ENCODE peak calls at places on chromosomes 12 and 14, in five cellular contexts. One of them, this sample, is unnamed.

GRCh38 chr14:54976316-54976715 is 50.6 kb downstream of the WDHD1 start:
- DNase-seq in activated CD4-positive, CD25-positive, alpha-beta regulatory T cell: no peak
- DNase-seq in fibroblast of the conjunctiva: peak; percentile 26
- DNase-seq in left cardiac atrium: no peak
- DNase-seq in T-helper 1 cell: no peak
- DNase-seq in this sample: no peak

GRCh38 chr12:32755051-32755653 is 545 bp downstream of the YARS2 start:
- DNase-seq in activated CD4-positive, CD25-positive, alpha-beta regulatory T cell: peak; percentile 41
- DNase-seq in fibroblast of the conjunctiva: peak; percentile 74
- DNase-seq in left cardiac atrium: peak; percentile 58
- DNase-seq in T-helper 1 cell: peak; percentile 81
- DNase-seq in this sample: peak; percentile 46

GRCh38 chr12:124683330-124683662 is 115.9 kb upstream of the NCOR2 start:
- DNase-seq in activated CD4-positive, CD25-positive, alpha-beta regulatory T cell: no peak
- DNase-seq in fibroblast of the conjunctiva: no peak
- DNase-seq in left cardiac atrium: no peak
- DNase-seq in T-helper 1 cell: no peak
- DNase-seq in this sample: no peak

GRCh38 chr14:56121786-56122185 is 3.6 kb downstream of the PELI2 start:
- DNase-seq in activated CD4-positive, CD25-positive, alpha-beta regulatory T cell: no peak
- DNase-seq in fibroblast of the conjunctiva: peak; percentile 20
- DNase-seq in left cardiac atrium: no peak
- DNase-seq in T-helper 1 cell: no peak
- DNase-seq in this sample: no peak

GRCh38 chr12:93302331-93303229 is 75.1 kb upstream of the NUDT4 start:
- DNase-seq in activated CD4-positive, CD25-positive, alpha-beta regulatory T cell: no peak
- DNase-seq in fibroblast of the conjunctiva: peak; percentile 59
- DNase-seq in left cardiac atrium: no peak
- DNase-seq in T-helper 1 cell: no peak
- DNase-seq in this sample: no peak

GRCh38 chr12:61646639-61647038 is 613.6 kb upstream of the USP15 start:
- DNase-seq in activated CD4-positive, CD25-positive, alpha-beta regulatory T cell: no peak
- DNase-seq in fibroblast of the conjunctiva: no peak
- DNase-seq in left cardiac atrium: no peak
- DNase-seq in T-helper 1 cell: no peak
- DNase-seq in this sample: no peak

GRCh38 chr14:62003701-62004100 is 241.5 kb downstream of the SNAPC1 start:
- DNase-seq in activated CD4-positive, CD25-positive, alpha-beta regulatory T cell: no peak
- DNase-seq in fibroblast of the conjunctiva: no peak
- DNase-seq in left cardiac atrium: no peak
- DNase-seq in T-helper 1 cell: no peak
- DNase-seq in this sample: no peak

GRCh38 chr14:101454229-101454628 is 107.1 kb upstream of the DIO3 start:
- DNase-seq in activated CD4-positive, CD25-positive, alpha-beta regulatory T cell: no peak
- DNase-seq in fibroblast of the conjunctiva: no peak
- DNase-seq in left cardiac atrium: no peak
- DNase-seq in T-helper 1 cell: no peak
- DNase-seq in this sample: no peak

GRCh38 chr12:57093412-57094193 is 4.7 kb downstream of the NAB2 start:
- DNase-seq in activated CD4-positive, CD25-positive, alpha-beta regulatory T cell: peak; percentile 34
- DNase-seq in fibroblast of the conjunctiva: peak; percentile 77
- DNase-seq in left cardiac atrium: peak; percentile 86
- DNase-seq in T-helper 1 cell: peak; percentile 54
- DNase-seq in this sample: no peak

GRCh38 chr14:21233457-21234076 is 35.7 kb downstream of the HNRNPC start:
- DNase-seq in activated CD4-positive, CD25-positive, alpha-beta regulatory T cell: no peak
- DNase-seq in fibroblast of the conjunctiva: no peak
- DNase-seq in left cardiac atrium: no peak
- DNase-seq in T-helper 1 cell: peak; percentile 11
- DNase-seq in this sample: no peak

GRCh38 chr12:98485792-98486347 is 29.5 kb upstream of the TMPO start:
- DNase-seq in activated CD4-positive, CD25-positive, alpha-beta regulatory T cell: no peak
- DNase-seq in fibroblast of the conjunctiva: peak; percentile 10
- DNase-seq in left cardiac atrium: no peak
- DNase-seq in T-helper 1 cell: no peak
- DNase-seq in this sample: no peak

GRCh38 chr12:128801879-128802391 is 21.8 kb downstream of the SLC15A4 start:
- DNase-seq in activated CD4-positive, CD25-positive, alpha-beta regulatory T cell: no peak
- DNase-seq in fibroblast of the conjunctiva: no peak
- DNase-seq in left cardiac atrium: no peak
- DNase-seq in T-helper 1 cell: no peak
- DNase-seq in this sample: no peak

GRCh38 chr12:55720894-55721444 is 776 bp downstream of the RDH5 start:
- DNase-seq in activated CD4-positive, CD25-positive, alpha-beta regulatory T cell: no peak
- DNase-seq in fibroblast of the conjunctiva: peak; percentile 95
- DNase-seq in left cardiac atrium: peak; percentile 78
- DNase-seq in T-helper 1 cell: no peak
- DNase-seq in this sample: no peak

GRCh38 chr12:94621662-94622359 is 28.5 kb downstream of the TMCC3 start:
- DNase-seq in activated CD4-positive, CD25-positive, alpha-beta regulatory T cell: no peak
- DNase-seq in fibroblast of the conjunctiva: no peak
- DNase-seq in left cardiac atrium: no peak
- DNase-seq in T-helper 1 cell: peak; percentile 80
- DNase-seq in this sample: no peak

GRCh38 chr14:28773917-28774691 is 7.5 kb downstream of the FOXG1 start:
- DNase-seq in activated CD4-positive, CD25-positive, alpha-beta regulatory T cell: no peak
- DNase-seq in fibroblast of the conjunctiva: peak; percentile 22
- DNase-seq in left cardiac atrium: no peak
- DNase-seq in T-helper 1 cell: no peak
- DNase-seq in this sample: no peak